ENCODE peak calls at places on chromosomes 4 and X, in eight cellular contexts. H is activated CD8-positive, alpha-beta T cell treated with anti-CD3 and anti-CD28 coated beads for 36 hours; O is PC-9; X is posterior cingulate gyrus; T is neural crest cell; N is progenitor cell of endocrine pancreas; M is amygdala; V is T-cell. Y is an unnamed sample.

GRCh38 chrX:18755651-18756050 is 48.2 kb downstream of the PPEF1 start:
- DNase-seq in N (no peak), V (no peak), X (no peak), H (no peak), O (no peak), M (no peak), T (no peak), Y (no peak)

GRCh38 chr4:58138786-58139185 is 1028.6 kb upstream of the IGFBP7 start:
- DNase-seq in N (no peak), X (no peak), V (no peak), O (no peak), H (no peak), T (no peak), M (no peak), Y (no peak)

GRCh38 chrX:38970074-38970473 is 168.8 kb downstream of the MID1IP1 start:
- DNase-seq in N (no peak), V (no peak), T (no peak), H (no peak), M (no peak), O (no peak), X (no peak), Y (no peak)

GRCh38 chr4:80071643-80072606 is 1.1 kb downstream of the ANTXR2 start:
- DNase-seq in H (peak; percentile 80), V (peak; percentile 45), T (peak; percentile 43), M (no peak), O (no peak), X (no peak), N (peak; percentile 15), Y (peak; percentile 73)

GRCh38 chrX:13064599-13065143 is 20.3 kb upstream of the FAM9C start:
- DNase-seq in O (no peak), T (no peak), M (no peak), X (no peak), V (no peak), H (no peak), N (no peak), Y (no peak)

GRCh38 chrX:84362184-84362838 is 139.9 kb downstream of the HDX start:
- DNase-seq in O (no peak), M (no peak), N (no peak), X (no peak), V (no peak), H (no peak), T (no peak), Y (no peak)

GRCh38 chr4:13207224-13207623 is 276.9 kb downstream of the RAB28 start:
- DNase-seq in M (no peak), O (no peak), X (no peak), T (no peak), V (no peak), N (no peak), H (no peak), Y (no peak)

GRCh38 chr4:153521995-153522799 is 56.0 kb downstream of the TMEM131L start:
- DNase-seq in M (no peak), T (no peak), H (peak; percentile 90), V (peak; percentile 63), N (no peak), O (no peak), X (no peak), Y (no peak)

GRCh38 chrX:34884693-34885277 is 57.8 kb upstream of the FAM47B start:
- DNase-seq in X (no peak), T (no peak), H (no peak), N (no peak), M (no peak), V (no peak), O (peak; percentile 42), Y (no peak)

GRCh38 chrX:17968367-17968766 is 107.3 kb upstream of the RAI2 start:
- DNase-seq in V (no peak), X (no peak), M (no peak), T (no peak), O (no peak), H (no peak), N (no peak), Y (no peak)

GRCh38 chrX:259692-260355 is 21.4 kb upstream of the PLCXD1 start:
- DNase-seq in X (no peak), T (no peak), V (no peak), H (peak; percentile 41), O (peak; percentile 59), N (no peak), M (no peak), Y (no peak)

Y was measured in memory B cell.